ENCODE peak calls at places on chromosomes 7 and 10, in seven cellular contexts. X, W, I, O, R, U and K are unnamed samples.
A peak's percentile ranks its signal among the peaks of the same experiment; 100 is the strongest.

GRCh38 chr10:86956841-86957448 is 470 bp downstream of the MMRN2 start:
- DNase-seq in W (no peak), U (no peak), R (no peak), O (no peak), X (no peak), I (no peak), K (no peak)

GRCh38 chr7:42984137-42984536 is 52.0 kb downstream of the MRPL32 start:
- DNase-seq in W (no peak), X (no peak), R (no peak), O (no peak), U (no peak), I (no peak), K (no peak)

GRCh38 chr10:73771722-73772279 is 10.0 kb upstream of the CHCHD1 start:
- DNase-seq in W (peak; percentile 61), O (peak; percentile 80), I (no peak), R (peak; percentile 95), U (peak; percentile 72), X (no peak), K (no peak)

GRCh38 chr7:3578399-3578798 is 277.3 kb downstream of the SDK1 start:
- DNase-seq in U (no peak), X (no peak), W (no peak), R (no peak), I (no peak), O (no peak), K (no peak)

GRCh38 chr7:46059308-46060020 is 138.4 kb upstream of the IGFBP3 start:
- DNase-seq in R (no peak), X (no peak), U (no peak), O (no peak), I (no peak), W (no peak), K (no peak)

GRCh38 chr10:130820880-130821482 is 490.5 kb downstream of the TCERG1L start:
- DNase-seq in X (no peak), U (no peak), W (no peak), O (no peak), I (no peak), R (no peak), K (no peak)

GRCh38 chr10:125995726-125996304 is 99.5 kb downstream of the FANK1 start:
- DNase-seq in W (no peak), I (no peak), R (no peak), U (no peak), O (no peak), X (no peak), K (no peak)

GRCh38 chr7:26013551-26014083 is 138.4 kb upstream of the NFE2L3 start:
- DNase-seq in U (no peak), O (no peak), X (no peak), R (no peak), W (no peak), I (no peak), K (peak; percentile 14)

GRCh38 chr7:3153118-3153517 is 109.5 kb upstream of the CARD11 start:
- DNase-seq in U (no peak), X (no peak), O (no peak), W (no peak), I (no peak), R (no peak), K (no peak)

GRCh38 chr10:125026036-125026931 is 84.4 kb downstream of the ZRANB1 start:
- DNase-seq in R (no peak), O (no peak), I (no peak), X (no peak), U (no peak), W (no peak), K (no peak)

GRCh38 chr7:123966936-123967335 is 41.9 kb downstream of the SPAM1 start:
- DNase-seq in U (no peak), W (no peak), O (no peak), X (no peak), R (no peak), I (no peak), K (no peak)

GRCh38 chr7:130853503-130854279 is 119.7 kb upstream of the KLF14 start:
- DNase-seq in U (no peak), X (peak; percentile 92), R (no peak), I (no peak), O (no peak), W (no peak), K (peak; percentile 89)

GRCh38 chr7:90187507-90188050 is 24.0 kb upstream of the STEAP2 start:
- DNase-seq in I (no peak), W (no peak), O (no peak), R (no peak), X (no peak), U (no peak), K (no peak)

GRCh38 chr10:92993671-92994304 is 66.8 kb upstream of the CYP26C1 start:
- DNase-seq in U (no peak), R (no peak), O (no peak), I (no peak), W (no peak), X (no peak), K (no peak)

GRCh38 chr10:6195891-6196290 is 6.8 kb upstream of the PFKFB3 start:
- DNase-seq in O (no peak), W (no peak), R (no peak), I (no peak), X (no peak), U (no peak), K (peak; percentile 26)

GRCh38 chr10:48453451-48454301 is 147.2 kb downstream of the MAPK8 start:
- DNase-seq in X (no peak), O (no peak), W (no peak), I (no peak), U (no peak), R (peak; percentile 40), K (no peak)

GRCh38 chr7:36532981-36533499 is 143.4 kb downstream of the ANLN start:
- DNase-seq in I (no peak), X (no peak), R (no peak), W (no peak), U (no peak), O (no peak), K (no peak)

GRCh38 chr7:44321796-44322195 is 3.6 kb downstream of the CAMK2B start:
- DNase-seq in I (no peak), W (no peak), U (no peak), R (peak; percentile 46), O (no peak), X (no peak), K (no peak)

GRCh38 chr7:14196555-14196954 is 207.1 kb upstream of the ETV1 start:
- DNase-seq in I (no peak), X (no peak), W (no peak), U (no peak), O (no peak), R (no peak), K (peak; percentile 7)

GRCh38 chr7:11753441-11753840 is 78.6 kb downstream of the THSD7A start:
- DNase-seq in X (no peak), R (no peak), I (no peak), W (no peak), O (no peak), U (no peak), K (no peak)

GRCh38 chr7:95718556-95719410 is 53.6 kb upstream of the DYNC1I1 start:
- DNase-seq in W (no peak), O (no peak), U (no peak), X (peak; percentile 8), I (no peak), R (no peak), K (peak; percentile 28)

GRCh38 chr10:26566525-26567348 is 128.6 kb downstream of the APBB1IP start:
- DNase-seq in U (no peak), X (no peak), O (no peak), R (no peak), I (no peak), W (no peak), K (no peak)